ENCODE peak calls at places on chromosomes 5 and 9, in six cellular contexts. U is Kasumi-1, P is upper lobe of right lung, L is endothelial cell, R is GM19239, N is GM04504. O is an unnamed sample.

GRCh38 chr5:154857091-154857533 is 1.3 kb upstream of the CNOT8 start:
- DNase-seq in U (peak; percentile 56), P (no peak), R (no peak), N (no peak), L (no peak), O (peak; percentile 16)

GRCh38 chr5:32949571-32949970 is 238.4 kb downstream of the NPR3 start:
- DNase-seq in L (no peak), P (no peak), R (no peak), U (no peak), N (no peak), O (peak; percentile 57)

GRCh38 chr5:73617510-73618279 is 8.3 kb upstream of the ARHGEF28 start:
- DNase-seq in L (no peak), P (no peak), N (no peak), U (no peak), R (no peak), O (peak; percentile 48)

GRCh38 chr9:97567182-97567893 is 65.8 kb downstream of the TSTD2 start:
- DNase-seq in R (no peak), P (peak; percentile 41), U (no peak), L (no peak), N (no peak), O (no peak)

GRCh38 chr5:124343451-124343867 is 403.0 kb downstream of the ZNF608 start:
- DNase-seq in N (peak; percentile 25), L (no peak), R (no peak), P (no peak), U (no peak), O (peak; percentile 21)

GRCh38 chr9:82436480-82436879 is 447.9 kb downstream of the SPATA31D1 start:
- DNase-seq in L (no peak), P (no peak), N (no peak), U (no peak), R (no peak), O (peak; percentile 87)

GRCh38 chr5:10590226-10591047 is 26.6 kb downstream of the ANKRD33B start:
- DNase-seq in P (no peak), U (no peak), R (no peak), N (no peak), L (peak; percentile 29), O (peak; percentile 92)

GRCh38 chr9:123923884-123924283 is 6.0 kb downstream of the DENND1A start:
- DNase-seq in U (no peak), L (no peak), R (no peak), P (no peak), N (no peak), O (no peak)

GRCh38 chr9:120925535-120926396 is 830 bp downstream of the TRAF1 start:
- DNase-seq in P (no peak), L (no peak), N (no peak), R (no peak), U (no peak), O (peak; percentile 78)